ENCODE peak calls at places on chromosomes 5 and 9, in eight cellular contexts. One of them, this sample, is unnamed.
A peak's percentile ranks its signal among the peaks of the same experiment; 100 is the strongest.

GRCh38 chr5:131384616-131385214 is 120.9 kb downstream of the CDC42SE2 start:
- DNase-seq in tibial artery: no peak
- DNase-seq in mucosa of descending colon: no peak
- DNase-seq in DND-41: no peak
- DNase-seq in colonic mucosa: no peak
- DNase-seq in ascending aorta: no peak
- DNase-seq in lower lobe of right lung: no peak
- DNase-seq in CD8-positive, alpha-beta T cell: no peak
- DNase-seq in this sample: no peak

GRCh38 chr5:17951392-17952169 is 317.3 kb downstream of the TAF11L14 start:
- DNase-seq in DND-41: no peak
- DNase-seq in mucosa of descending colon: no peak
- DNase-seq in colonic mucosa: no peak
- DNase-seq in lower lobe of right lung: no peak
- DNase-seq in CD8-positive, alpha-beta T cell: no peak
- DNase-seq in ascending aorta: no peak
- DNase-seq in tibial artery: no peak
- DNase-seq in this sample: no peak

GRCh38 chr5:53616939-53617549 is 56.6 kb downstream of the NDUFS4 start:
- DNase-seq in colonic mucosa: no peak
- DNase-seq in ascending aorta: no peak
- DNase-seq in tibial artery: no peak
- DNase-seq in mucosa of descending colon: no peak
- DNase-seq in DND-41: no peak
- DNase-seq in CD8-positive, alpha-beta T cell: no peak
- DNase-seq in lower lobe of right lung: no peak
- DNase-seq in this sample: no peak

GRCh38 chr5:57499262-57500050 is 16.8 kb upstream of the ACTBL2 start:
- DNase-seq in ascending aorta: no peak
- DNase-seq in DND-41: peak; percentile 41
- DNase-seq in tibial artery: no peak
- DNase-seq in lower lobe of right lung: no peak
- DNase-seq in CD8-positive, alpha-beta T cell: no peak
- DNase-seq in colonic mucosa: no peak
- DNase-seq in mucosa of descending colon: no peak
- DNase-seq in this sample: peak; percentile 41

GRCh38 chr5:155475318-155475717 is 461.8 kb downstream of the KIF4B start:
- DNase-seq in tibial artery: no peak
- DNase-seq in mucosa of descending colon: no peak
- DNase-seq in CD8-positive, alpha-beta T cell: no peak
- DNase-seq in lower lobe of right lung: no peak
- DNase-seq in colonic mucosa: no peak
- DNase-seq in DND-41: no peak
- DNase-seq in ascending aorta: no peak
- DNase-seq in this sample: no peak

GRCh38 chr5:154543380-154543779 is 65.4 kb upstream of the HAND1 start:
- DNase-seq in colonic mucosa: no peak
- DNase-seq in lower lobe of right lung: no peak
- DNase-seq in CD8-positive, alpha-beta T cell: no peak
- DNase-seq in DND-41: no peak
- DNase-seq in ascending aorta: no peak
- DNase-seq in mucosa of descending colon: no peak
- DNase-seq in tibial artery: no peak
- DNase-seq in this sample: peak; percentile 64

GRCh38 chr9:86508208-86508903 is 154.1 kb upstream of the TUT7 start:
- DNase-seq in DND-41: no peak
- DNase-seq in colonic mucosa: no peak
- DNase-seq in tibial artery: no peak
- DNase-seq in CD8-positive, alpha-beta T cell: no peak
- DNase-seq in mucosa of descending colon: no peak
- DNase-seq in ascending aorta: no peak
- DNase-seq in lower lobe of right lung: no peak
- DNase-seq in this sample: no peak

GRCh38 chr5:98913911-98914310 is 14.9 kb downstream of the CHD1 start:
- DNase-seq in colonic mucosa: no peak
- DNase-seq in CD8-positive, alpha-beta T cell: no peak
- DNase-seq in DND-41: no peak
- DNase-seq in mucosa of descending colon: no peak
- DNase-seq in lower lobe of right lung: no peak
- DNase-seq in ascending aorta: no peak
- DNase-seq in tibial artery: no peak
- DNase-seq in this sample: no peak

GRCh38 chr5:54985301-54986268 is at the start of gene ESM1:
- DNase-seq in colonic mucosa: no peak
- DNase-seq in ascending aorta: no peak
- DNase-seq in tibial artery: no peak
- DNase-seq in lower lobe of right lung: peak; percentile 48
- DNase-seq in DND-41: no peak
- DNase-seq in mucosa of descending colon: no peak
- DNase-seq in CD8-positive, alpha-beta T cell: no peak
- DNase-seq in this sample: no peak

GRCh38 chr9:123846966-123847365 is 83.0 kb downstream of the DENND1A start:
- DNase-seq in mucosa of descending colon: no peak
- DNase-seq in ascending aorta: no peak
- DNase-seq in DND-41: no peak
- DNase-seq in CD8-positive, alpha-beta T cell: no peak
- DNase-seq in tibial artery: no peak
- DNase-seq in colonic mucosa: no peak
- DNase-seq in lower lobe of right lung: no peak
- DNase-seq in this sample: no peak

GRCh38 chr9:68940620-68941019 is 73.3 kb downstream of the PRKACG start:
- DNase-seq in tibial artery: no peak
- DNase-seq in CD8-positive, alpha-beta T cell: no peak
- DNase-seq in colonic mucosa: no peak
- DNase-seq in lower lobe of right lung: no peak
- DNase-seq in mucosa of descending colon: no peak
- DNase-seq in DND-41: no peak
- DNase-seq in ascending aorta: no peak
- DNase-seq in this sample: no peak

GRCh38 chr9:124518116-124518515 is 10.9 kb upstream of the NR5A1 start:
- DNase-seq in tibial artery: no peak
- DNase-seq in CD8-positive, alpha-beta T cell: no peak
- DNase-seq in DND-41: no peak
- DNase-seq in ascending aorta: no peak
- DNase-seq in mucosa of descending colon: no peak
- DNase-seq in lower lobe of right lung: no peak
- DNase-seq in colonic mucosa: no peak
- DNase-seq in this sample: no peak

GRCh38 chr5:148961261-148962199 is 101.3 kb downstream of the SH3TC2 start:
- DNase-seq in mucosa of descending colon: no peak
- DNase-seq in tibial artery: no peak
- DNase-seq in lower lobe of right lung: no peak
- DNase-seq in DND-41: no peak
- DNase-seq in colonic mucosa: peak; percentile 9
- DNase-seq in CD8-positive, alpha-beta T cell: no peak
- DNase-seq in ascending aorta: no peak
- DNase-seq in this sample: no peak

GRCh38 chr9:21994526-21994995 is at the start of gene CDKN2B-AS1:
- DNase-seq in ascending aorta: no peak
- DNase-seq in DND-41: peak; percentile 91
- DNase-seq in colonic mucosa: peak; percentile 66
- DNase-seq in mucosa of descending colon: peak; percentile 69
- DNase-seq in CD8-positive, alpha-beta T cell: no peak
- DNase-seq in lower lobe of right lung: peak; percentile 71
- DNase-seq in tibial artery: no peak
- DNase-seq in this sample: peak; percentile 78

GRCh38 chr9:21996438-21996837 is 1.8 kb downstream of the CDKN2B-AS1 start:
- DNase-seq in CD8-positive, alpha-beta T cell: no peak
- DNase-seq in mucosa of descending colon: peak; percentile 14
- DNase-seq in colonic mucosa: no peak
- DNase-seq in DND-41: peak; percentile 71
- DNase-seq in lower lobe of right lung: no peak
- DNase-seq in tibial artery: no peak
- DNase-seq in ascending aorta: no peak
- DNase-seq in this sample: no peak

GRCh38 chr9:21996858-21997257 is 2.3 kb downstream of the CDKN2B-AS1 start:
- DNase-seq in ascending aorta: no peak
- DNase-seq in tibial artery: no peak
- DNase-seq in colonic mucosa: no peak
- DNase-seq in mucosa of descending colon: no peak
- DNase-seq in lower lobe of right lung: no peak
- DNase-seq in CD8-positive, alpha-beta T cell: no peak
- DNase-seq in DND-41: no peak
- DNase-seq in this sample: no peak

GRCh38 chr9:21994996-21995651 is 533 bp downstream of the CDKN2B-AS1 start:
- DNase-seq in mucosa of descending colon: peak; percentile 83
- DNase-seq in colonic mucosa: peak; percentile 80
- DNase-seq in DND-41: peak; percentile 90
- DNase-seq in lower lobe of right lung: peak; percentile 88
- DNase-seq in tibial artery: peak; percentile 84
- DNase-seq in ascending aorta: no peak
- DNase-seq in CD8-positive, alpha-beta T cell: peak; percentile 59
- DNase-seq in this sample: peak; percentile 76

DNA sequence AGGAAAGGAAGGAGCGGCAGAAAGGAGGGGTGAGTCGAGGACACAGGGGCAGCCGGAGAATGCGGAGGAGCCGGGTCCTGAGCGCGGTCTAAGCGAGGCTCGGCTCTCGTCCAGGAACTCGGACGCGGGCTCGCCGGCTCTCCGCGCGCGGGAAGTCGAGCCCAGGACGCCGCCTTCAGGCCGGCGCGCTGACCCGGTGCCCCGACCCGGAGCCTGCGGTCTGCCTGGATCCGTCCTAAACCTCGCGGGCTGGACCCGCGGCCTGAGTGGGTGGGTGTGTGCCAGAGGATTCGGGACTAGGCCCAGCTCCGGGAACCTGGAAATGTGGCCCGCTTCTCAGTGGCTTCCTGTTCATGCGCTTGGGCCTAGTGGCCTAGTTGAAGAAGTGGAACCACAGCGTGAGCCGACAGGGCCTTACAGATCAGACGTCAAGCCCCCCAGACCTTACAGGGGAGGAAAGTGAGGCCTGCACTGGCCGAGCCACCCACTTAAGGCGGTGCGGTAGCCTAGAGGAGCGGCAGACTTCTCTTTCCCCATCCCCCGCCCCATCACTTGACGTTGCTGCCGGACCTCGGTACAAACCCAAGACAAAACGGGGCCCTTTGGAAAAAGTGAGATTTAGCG is 1.2 kb downstream of the CDKN2B-AS1 start:
- DNase-seq in mucosa of descending colon: peak; percentile 73
- DNase-seq in lower lobe of right lung: peak; percentile 72
- DNase-seq in DND-41: peak; percentile 61
- DNase-seq in CD8-positive, alpha-beta T cell: no peak
- DNase-seq in colonic mucosa: peak; percentile 55
- DNase-seq in tibial artery: peak; percentile 66
- DNase-seq in ascending aorta: no peak
- DNase-seq in this sample: peak; percentile 59
- TF ChIP-seq CTCF in mucosa of descending colon: no peak
- TF ChIP-seq CTCF in lower lobe of right lung: peak; percentile 33
- TF ChIP-seq CTCF in DND-41: no peak
- TF ChIP-seq CTCF in CD8-positive, alpha-beta T cell: no peak
- TF ChIP-seq CTCF in colonic mucosa: no peak
- TF ChIP-seq CTCF in tibial artery: no peak
- TF ChIP-seq CTCF in ascending aorta: peak; percentile 28
- TF ChIP-seq CTCF in this sample: no peak

DNA sequence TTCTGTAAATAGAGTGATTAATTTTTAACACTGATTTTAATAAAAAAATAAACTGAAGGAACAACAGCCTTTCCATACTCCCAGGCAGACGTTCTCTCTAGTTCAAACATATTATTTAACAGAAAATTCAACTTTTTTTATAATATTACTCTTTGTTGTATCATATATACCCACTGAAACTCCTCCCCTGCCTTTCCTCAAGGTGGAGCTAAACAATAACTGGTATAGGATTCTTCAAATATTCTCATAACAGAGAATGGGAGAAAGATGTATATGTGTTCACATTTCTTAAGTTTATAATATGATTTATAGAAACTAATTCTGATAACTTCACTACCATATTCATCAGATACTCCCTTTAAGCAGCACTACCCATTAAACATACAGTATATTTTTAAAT is 83.4 kb downstream of the CYLC2 start:
- DNase-seq in ascending aorta: no peak
- DNase-seq in tibial artery: no peak
- DNase-seq in lower lobe of right lung: no peak
- DNase-seq in CD8-positive, alpha-beta T cell: no peak
- DNase-seq in mucosa of descending colon: no peak
- DNase-seq in DND-41: no peak
- DNase-seq in colonic mucosa: no peak
- DNase-seq in this sample: no peak
- H3K9me3 ChIP-seq in ascending aorta: no peaks in the 10 kb centered on the region
- H3K9me3 ChIP-seq in tibial artery: no peaks in the 10 kb centered on the region
- H3K9me3 ChIP-seq in lower lobe of right lung: no peaks in the 10 kb centered on the region
- H3K9me3 ChIP-seq in CD8-positive, alpha-beta T cell: no peaks in the 10 kb centered on the region
- H3K9me3 ChIP-seq in mucosa of descending colon: no peaks in the 10 kb centered on the region
- H3K9me3 ChIP-seq in DND-41: no peaks in the 10 kb centered on the region
- H3K9me3 ChIP-seq in colonic mucosa: no peaks in the 10 kb centered on the region
- H3K9me3 ChIP-seq in this sample: no peaks in the 10 kb centered on the region

DNA sequence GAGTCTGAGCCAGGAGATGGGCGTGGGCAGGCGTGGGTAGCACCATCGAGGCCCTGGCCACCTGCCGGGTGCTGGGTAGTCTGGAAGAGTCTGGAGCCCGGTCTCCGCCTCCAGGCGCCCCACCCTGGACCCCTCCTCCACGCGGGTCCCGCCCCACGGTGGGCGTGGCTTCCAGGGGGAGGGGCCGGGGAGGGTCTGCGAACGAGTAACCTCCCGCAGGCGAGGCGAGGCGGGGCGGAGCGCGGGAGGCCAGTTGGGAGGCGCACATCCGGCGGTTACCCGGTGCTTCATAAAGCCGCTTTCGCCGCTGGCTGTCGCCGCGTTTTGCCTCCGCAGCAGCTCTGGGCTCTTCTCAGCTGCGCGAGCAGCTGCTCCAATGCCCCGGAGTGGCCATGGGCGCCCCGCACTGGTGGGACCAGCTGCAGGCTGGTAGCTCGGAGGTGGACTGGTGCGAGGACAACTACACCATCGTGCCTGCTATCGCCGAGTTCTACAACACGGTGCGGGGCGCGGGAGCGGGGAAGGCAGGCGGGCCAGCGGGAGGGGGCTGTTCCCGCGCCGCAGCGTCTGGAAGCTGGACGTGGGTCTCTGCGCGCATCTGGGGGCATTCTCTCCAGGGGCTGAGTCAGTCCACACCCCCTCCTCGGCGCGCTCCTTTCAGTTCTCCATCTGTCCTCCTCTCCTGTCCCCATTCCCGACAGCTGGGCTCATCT is at the start of gene ACER2:
- DNase-seq in DND-41: peak; percentile 95
- DNase-seq in lower lobe of right lung: peak; percentile 94
- DNase-seq in mucosa of descending colon: peak; percentile 99
- DNase-seq in ascending aorta: peak; percentile 79
- DNase-seq in colonic mucosa: peak; percentile 99
- DNase-seq in CD8-positive, alpha-beta T cell: peak; percentile 93
- DNase-seq in tibial artery: peak; percentile 98
- DNase-seq in this sample: peak; percentile 94
- TF ChIP-seq CTCF in DND-41: peak; percentile 30
- TF ChIP-seq CTCF in lower lobe of right lung: no peak
- TF ChIP-seq CTCF in mucosa of descending colon: no peak
- TF ChIP-seq CTCF in ascending aorta: peak; percentile 18
- TF ChIP-seq CTCF in colonic mucosa: no peak
- TF ChIP-seq CTCF in CD8-positive, alpha-beta T cell: no peak
- TF ChIP-seq CTCF in tibial artery: peak; percentile 4
- TF ChIP-seq CTCF in this sample: no peak

DNA sequence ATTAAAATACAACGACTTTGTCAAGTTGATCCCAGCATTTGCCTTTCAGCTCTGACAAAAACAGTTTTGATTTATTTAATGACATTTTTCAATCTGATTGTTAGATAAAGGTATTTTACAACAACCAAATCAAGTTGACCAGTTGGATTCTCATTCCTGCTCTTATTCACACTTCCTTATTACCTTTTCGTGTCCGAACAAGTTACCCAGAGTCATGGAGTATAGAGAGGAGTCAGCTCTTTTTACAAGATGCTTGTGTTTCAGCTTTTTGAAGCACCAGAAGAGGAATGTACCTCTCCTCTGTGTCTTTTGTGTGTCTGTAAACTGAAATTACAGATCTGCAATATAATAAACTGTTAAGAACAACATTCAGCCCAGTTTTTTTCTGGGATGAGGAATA is 151.3 kb upstream of the TMEM161B start:
- DNase-seq in mucosa of descending colon: no peak
- DNase-seq in colonic mucosa: no peak
- DNase-seq in CD8-positive, alpha-beta T cell: no peak
- DNase-seq in tibial artery: no peak
- DNase-seq in ascending aorta: no peak
- DNase-seq in DND-41: no peak
- DNase-seq in lower lobe of right lung: no peak
- DNase-seq in this sample: no peak
- H3K9me3 ChIP-seq in mucosa of descending colon: no peaks in the 10 kb centered on the region
- H3K9me3 ChIP-seq in colonic mucosa: no peaks in the 10 kb centered on the region
- H3K9me3 ChIP-seq in CD8-positive, alpha-beta T cell: no peaks in the 10 kb centered on the region
- H3K9me3 ChIP-seq in tibial artery: no peaks in the 10 kb centered on the region
- H3K9me3 ChIP-seq in ascending aorta: no peaks in the 10 kb centered on the region
- H3K9me3 ChIP-seq in DND-41: no peaks in the 10 kb centered on the region
- H3K9me3 ChIP-seq in lower lobe of right lung: no peaks in the 10 kb centered on the region
- H3K9me3 ChIP-seq in this sample: no peaks in the 10 kb centered on the region

This sample was measured in testis.